ENCODE peak calls at places on chromosome 1, in seven cellular contexts. U is tibial artery, J is mammary epithelial cell, L is heart right ventricle, Y is SK-N-SH, K is WERI-Rb-1, F is suprapubic skin. N is an unnamed sample.
A peak's percentile ranks its signal among the peaks of the same experiment; 100 is the strongest.

GRCh38 chr1:117301906-117302305 is 65.3 kb upstream of the MAN1A2 start:
- DNase-seq in K (no peak), J (peak; percentile 24), U (no peak), F (no peak), Y (no peak), L (no peak), N (no peak)

GRCh38 chr1:99098589-99098988 is 93.9 kb upstream of the PLPPR5 start:
- DNase-seq in F (no peak), U (no peak), J (no peak), K (no peak), L (no peak), Y (no peak), N (no peak)

GRCh38 chr1:167717351-167717750 is 4.4 kb upstream of the MPZL1 start:
- DNase-seq in U (no peak), J (no peak), K (no peak), Y (no peak), L (no peak), F (no peak), N (no peak)

GRCh38 chr1:69787151-69787550 is 219.4 kb downstream of the LRRC7 start:
- DNase-seq in Y (no peak), J (no peak), K (peak; percentile 25), U (no peak), F (no peak), L (no peak), N (no peak)

GRCh38 chr1:226691257-226691656 is 47.8 kb downstream of the ITPKB start:
- DNase-seq in F (no peak), J (no peak), L (no peak), K (no peak), U (no peak), Y (no peak), N (no peak)

GRCh38 chr1:24393892-24394291 is 19.7 kb downstream of the STPG1 start:
- DNase-seq in U (no peak), J (peak; percentile 71), F (peak; percentile 44), Y (no peak), K (no peak), L (no peak), N (peak; percentile 83)

GRCh38 chr1:180926164-180926981 is 13.7 kb downstream of the KIAA1614 start:
- DNase-seq in F (no peak), U (no peak), K (peak; percentile 39), L (peak; percentile 62), Y (peak; percentile 90), J (no peak), N (peak; percentile 28)

GRCh38 chr1:12734651-12735050 is 11.3 kb upstream of the CFAP107 start:
- DNase-seq in J (no peak), U (no peak), L (no peak), Y (no peak), F (no peak), K (no peak), N (no peak)

GRCh38 chr1:188958461-188959115 is 1519.1 kb downstream of the BRINP3 start:
- DNase-seq in U (no peak), L (no peak), Y (no peak), F (no peak), J (no peak), K (no peak), N (no peak)

GRCh38 chr1:21852282-21853129 is 40.4 kb downstream of the LDLRAD2 start:
- DNase-seq in J (no peak), L (no peak), U (no peak), F (no peak), Y (no peak), K (no peak), N (no peak)

GRCh38 chr1:233665575-233666270 is 51.8 kb downstream of the KCNK1 start:
- DNase-seq in U (no peak), L (no peak), F (no peak), J (no peak), Y (no peak), K (no peak), N (no peak)

GRCh38 chr1:241605146-241605805 is 34.9 kb downstream of the CHML start:
- DNase-seq in J (peak; percentile 53), L (no peak), F (no peak), K (peak; percentile 31), Y (peak; percentile 17), U (no peak), N (no peak)

GRCh38 chr1:207698822-207699483 is 52.9 kb upstream of the CD46 start:
- DNase-seq in J (peak; percentile 55), F (no peak), K (peak; percentile 88), U (no peak), Y (peak; percentile 24), L (peak; percentile 24), N (peak; percentile 73)

GRCh38 chr1:4668738-4669700 is 14.6 kb downstream of the AJAP1 start:
- DNase-seq in F (no peak), Y (no peak), J (peak; percentile 58), U (no peak), K (no peak), L (no peak), N (no peak)

GRCh38 chr1:20551945-20552727 is at the start of gene FAM43B:
- DNase-seq in U (no peak), K (peak; percentile 92), J (no peak), F (peak; percentile 84), L (peak; percentile 84), Y (peak; percentile 87), N (no peak)

GRCh38 chr1:74856174-74856573 is 123.2 kb downstream of the TYW3 start:
- DNase-seq in F (no peak), Y (no peak), K (no peak), J (no peak), L (no peak), U (no peak), N (no peak)

GRCh38 chr1:64923294-64923718 is 43.0 kb downstream of the JAK1 start:
- DNase-seq in J (no peak), K (no peak), Y (no peak), F (no peak), L (no peak), U (no peak), N (peak; percentile 12)

GRCh38 chr1:35442737-35443136 is 114.5 kb downstream of the KIAA0319L start:
- DNase-seq in F (no peak), L (no peak), J (no peak), Y (no peak), K (no peak), U (no peak), N (no peak)

GRCh38 chr1:117783586-117784396 is 145.6 kb downstream of the GDAP2 start:
- DNase-seq in Y (peak; percentile 19), U (no peak), L (no peak), K (no peak), F (no peak), J (no peak), N (no peak)

GRCh38 chr1:181936768-181937581 is 124.5 kb downstream of the ZNF648 start:
- DNase-seq in Y (peak; percentile 47), F (no peak), K (peak; percentile 33), J (peak; percentile 63), L (peak; percentile 15), U (no peak), N (no peak)

GRCh38 chr1:17486242-17486641 is 46.8 kb upstream of the RCC2 start:
- DNase-seq in Y (no peak), J (no peak), K (no peak), U (no peak), L (no peak), F (no peak), N (no peak)

DNA sequence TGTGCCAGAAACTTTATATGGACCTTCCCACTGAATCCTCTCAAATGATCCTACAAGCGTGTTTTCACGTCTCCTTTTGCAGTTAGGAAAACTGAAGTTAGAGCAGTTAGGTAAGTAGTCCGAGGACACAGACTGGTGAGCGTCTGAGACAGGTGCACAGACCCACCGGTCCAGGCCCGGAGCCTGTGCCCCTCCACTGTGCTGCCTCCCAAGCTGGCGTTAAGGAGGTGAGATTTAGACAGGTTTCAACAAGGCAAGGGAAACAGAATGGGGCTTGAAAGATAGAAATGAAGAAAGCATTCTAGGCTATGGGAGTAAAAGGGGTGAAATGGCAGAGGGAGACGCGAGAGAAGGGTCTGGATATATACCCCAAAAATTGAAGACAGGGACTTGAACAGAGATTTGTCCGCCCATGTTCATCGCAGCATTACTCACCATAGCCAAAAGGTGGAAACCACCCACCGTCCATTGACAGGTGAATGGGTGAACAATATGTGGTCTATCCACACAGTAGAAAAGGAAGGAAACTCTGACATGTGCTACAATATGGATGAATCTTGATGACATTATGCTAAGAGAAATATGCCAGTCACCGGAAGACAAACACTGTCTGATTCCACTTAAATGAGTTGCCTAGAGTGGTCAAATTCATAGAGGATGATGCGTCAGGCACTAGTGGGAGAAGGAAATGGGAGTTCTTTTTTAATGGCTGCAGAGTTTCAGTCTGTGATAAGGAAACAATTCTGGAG is 15.7 kb upstream of the PKP1 start:
- DNase-seq in L (no peak), F (peak; percentile 68), K (peak; percentile 20), Y (no peak), J (peak; percentile 93), U (no peak), N (peak; percentile 70)
- TF ChIP-seq CTCF in L (no peak), F (no peak), K (no peak), Y (no peak), J (peak; percentile 31), U (no peak), N (no peak)

GRCh38 chr1:94792473-94792875 is 27.7 kb upstream of the SLC44A3 start:
- DNase-seq in Y (no peak), J (peak; percentile 96), U (no peak), L (no peak), K (no peak), F (no peak), N (peak; percentile 80)
- TF ChIP-seq CTCF in Y (peak; percentile 40), J (peak; percentile 56), U (peak; percentile 23), L (no peak), K (no peak), F (no peak), N (peak; percentile 62)

GRCh38 chr1:1314237-1314586 is 5.8 kb downstream of the PUSL1 start:
- DNase-seq in Y (no peak), L (no peak), J (no peak), K (no peak), F (no peak), U (no peak), N (no peak)
- TF ChIP-seq CTCF in Y (no peak), L (no peak), J (no peak), K (no peak), F (no peak), U (no peak), N (no peak)

DNA sequence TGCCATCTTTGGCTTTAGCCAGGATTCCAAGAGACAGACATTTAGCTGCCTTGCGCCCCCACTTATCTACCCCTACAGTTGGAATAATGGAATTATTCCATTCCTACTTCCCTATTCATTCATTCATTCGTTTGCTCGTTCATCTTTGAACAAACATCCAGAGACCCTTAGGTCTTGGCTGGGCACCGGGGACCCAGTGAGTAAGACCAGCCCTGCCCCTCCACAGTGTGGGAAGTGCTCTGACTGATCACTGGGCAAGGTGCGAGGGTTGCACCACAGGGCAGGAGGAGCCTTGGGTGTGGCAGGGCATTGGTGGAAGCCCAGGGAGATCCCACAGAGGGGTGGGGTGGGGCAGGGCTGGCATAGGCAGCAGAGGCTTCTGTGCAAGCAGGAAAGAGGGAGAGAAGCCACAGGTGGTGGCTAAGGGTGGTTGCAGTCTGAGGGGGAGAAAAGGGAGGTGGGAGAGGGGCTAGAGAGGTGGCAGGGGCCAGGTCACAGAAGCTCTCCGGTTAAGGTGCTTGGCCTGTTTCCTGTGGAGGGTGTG is 35.0 kb upstream of the TMEM61 start:
- DNase-seq in U (no peak), K (no peak), J (peak; percentile 76), Y (no peak), F (no peak), L (no peak), N (no peak)
- TF ChIP-seq CTCF in U (no peak), K (no peak), J (no peak), Y (no peak), F (no peak), L (no peak), N (peak; percentile 54)

GRCh38 chr1:38071530-38072266 is 25.1 kb upstream of the POU3F1 start:
- DNase-seq in K (peak; percentile 36), J (peak; percentile 26), U (no peak), L (no peak), F (no peak), Y (peak; percentile 56), N (peak; percentile 56)
- TF ChIP-seq CTCF in K (peak; percentile 76), J (peak; percentile 44), U (no peak), L (no peak), F (peak; percentile 5), Y (peak; percentile 43), N (peak; percentile 70)

GRCh38 chr1:109615879-109616278 is 3.5 kb downstream of the GNAT2 start:
- DNase-seq in J (no peak), F (no peak), K (no peak), L (no peak), U (no peak), Y (no peak), N (no peak)
- TF ChIP-seq CTCF in J (no peak), F (no peak), K (no peak), L (no peak), U (no peak), Y (no peak), N (no peak)